ENCODE peak calls at places on chromosomes 7 and 10, in eight cellular contexts. P is left lung, E is RWPE2, R is gastrocnemius medialis, G is PC-3, X is heart right ventricle, O is IMR-90, V is upper lobe of right lung. Q is an unnamed sample. For H3K4me1 and H3K36me3, the result is how much of the 10 kb centered on the place peaks cover.

GRCh38 chr10:110779489-110779888 is 92.2 kb upstream of the PDCD4 start:
- ATAC-seq in P (no peak), E (no peak), R (no peak), G (no peak), X (no peak), O (no peak), V (no peak), Q (no peak)

GRCh38 chr10:95406651-95407280 is 116.0 kb upstream of the PDLIM1 start:
- ATAC-seq in P (peak), E (no peak), R (peak), G (peak), X (peak), O (no peak), V (peak), Q (peak)

GRCh38 chr10:78829570-78829969 is 239.2 kb upstream of the ZMIZ1 start:
- ATAC-seq in P (no peak), E (no peak), R (no peak), G (peak), X (no peak), O (peak), V (no peak), Q (no peak)

GRCh38 chr7:47940482-47941001 is 7.7 kb downstream of the PKD1L1 start:
- ATAC-seq in P (no peak), E (no peak), R (peak), G (no peak), X (peak), O (peak), V (peak), Q (peak)

GRCh38 chr7:130560972-130561371 is 69.1 kb downstream of the MEST start:
- ATAC-seq in P (peak), E (peak), R (no peak), G (peak), X (no peak), O (no peak), V (peak), Q (no peak)

GRCh38 chr10:103592186-103593021 is 98.9 kb downstream of the NEURL1 start:
- ATAC-seq in P (peak), E (peak), R (peak), G (peak), X (peak), O (peak), V (peak), Q (peak)

GRCh38 chr10:88069338-88069737 is 205.9 kb downstream of the PTEN start:
- ATAC-seq in P (no peak), E (no peak), R (no peak), G (no peak), X (no peak), O (no peak), V (no peak), Q (no peak)

GRCh38 chr7:121595949-121596692 is 200.0 kb upstream of the FAM3C start:
- ATAC-seq in P (no peak), E (no peak), R (no peak), G (no peak), X (peak), O (no peak), V (no peak), Q (no peak)

GRCh38 chr10:108465871-108466641 is 1301.5 kb upstream of the SORCS1 start:
- ATAC-seq in P (peak), E (peak), R (no peak), G (no peak), X (peak), O (peak), V (peak), Q (peak)

GRCh38 chr7:87628780-87629569 is 777 bp downstream of the RUNDC3B start:
- ATAC-seq in P (peak), E (peak), R (peak), G (peak), X (peak), O (no peak), V (peak), Q (peak)

GRCh38 chr10:102781089-102781920 is 37.6 kb downstream of the WBP1L start:
- ATAC-seq in P (peak), E (no peak), R (no peak), G (no peak), X (peak), O (no peak), V (no peak), Q (no peak)

GRCh38 chr10:93475227-93475626 is 6.9 kb downstream of the MYOF start:
- ATAC-seq in P (peak), E (no peak), R (no peak), G (no peak), X (no peak), O (no peak), V (peak), Q (no peak)

DNA sequence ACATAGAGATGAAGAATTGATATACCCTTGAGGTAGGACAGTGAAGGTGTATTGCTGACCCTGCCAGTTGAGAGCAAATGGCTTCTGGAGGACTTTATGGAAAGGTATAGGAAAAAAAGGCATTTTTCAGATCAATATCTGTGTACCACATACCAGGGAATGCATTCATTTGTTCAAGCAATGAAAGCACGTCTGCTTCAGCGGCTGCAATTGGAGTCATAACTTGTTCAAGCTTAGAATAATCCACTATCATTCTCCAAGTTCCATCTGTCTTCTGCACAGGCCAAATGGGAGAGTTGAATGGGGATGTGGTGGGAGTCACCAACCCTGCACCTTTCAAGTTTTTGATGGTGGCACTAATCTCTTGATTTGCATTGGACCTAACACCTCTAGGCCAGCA is 249.6 kb upstream of the PTER start:
- ATAC-seq in P (no peak), E (no peak), R (no peak), G (no peak), X (no peak), O (no peak), V (no peak), Q (no peak)
- H3K4me1 ChIP-seq in P (under half), E (under half), R (under half), G (under half), X (under half), O (under half), V (under half), Q (under half)

GRCh38 chr7:28123752-28124151 is 56.8 kb downstream of the JAZF1 start:
- ATAC-seq in P (no peak), E (no peak), R (no peak), G (no peak), X (no peak), O (no peak), V (no peak), Q (no peak)

GRCh38 chr7:28128608-28129007 is 52.0 kb downstream of the JAZF1 start:
- ATAC-seq in P (no peak), E (no peak), R (no peak), G (no peak), X (no peak), O (no peak), V (no peak), Q (no peak)

GRCh38 chr7:28126047-28127041 is 54.3 kb downstream of the JAZF1 start:
- ATAC-seq in P (no peak), E (no peak), R (peak), G (no peak), X (peak), O (peak), V (peak), Q (peak)

GRCh38 chr7:28124413-28124812 is 56.2 kb downstream of the JAZF1 start:
- ATAC-seq in P (no peak), E (no peak), R (no peak), G (no peak), X (no peak), O (no peak), V (no peak), Q (no peak)

GRCh38 chr7:28125381-28126046 is 55.1 kb downstream of the JAZF1 start:
- ATAC-seq in P (no peak), E (no peak), R (peak), G (no peak), X (no peak), O (peak), V (no peak), Q (peak)
- TF ChIP-seq CTCF in P (no peak), E (no peak), R (no peak), G (no peak), X (no peak), O (no peak), V (no peak), Q (no peak)

DNA sequence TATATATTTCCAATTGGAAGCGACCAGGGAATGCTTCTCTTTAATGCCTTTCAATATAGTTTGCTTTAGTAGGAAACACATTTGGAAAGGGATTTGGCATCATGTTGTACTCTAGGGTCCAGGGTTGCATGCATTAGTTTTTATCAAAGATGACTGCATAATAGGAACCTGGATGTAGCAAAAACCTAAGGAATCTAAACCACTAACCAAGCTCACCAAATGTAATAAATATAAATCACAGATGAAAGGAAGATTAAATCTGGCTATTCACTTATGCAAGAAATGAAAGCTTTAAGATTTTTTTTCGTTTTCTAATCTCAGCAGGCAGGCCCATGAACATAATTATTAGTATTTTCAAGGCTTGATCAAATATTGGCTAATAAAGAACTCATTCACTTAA is 120.0 kb downstream of the ATXN7L1 start:
- ATAC-seq in P (no peak), E (no peak), R (no peak), G (no peak), X (no peak), O (no peak), V (no peak), Q (no peak)
- H3K36me3 ChIP-seq in P (under half), E (under half), R (under half), G (under half), X (under half), O (under half), V (under half), Q (under half)

GRCh38 chr10:26714816-26715487 is 17.5 kb downstream of the PDSS1 start:
- ATAC-seq in P (no peak), E (no peak), R (no peak), G (no peak), X (no peak), O (no peak), V (no peak), Q (no peak)
- H3K4me1 ChIP-seq in P (under half), E (under half), R (under half), G (under half), X (under half), O (under half), V (under half), Q (under half)

GRCh38 chr10:65556006-65556405 is 1369.8 kb upstream of the LRRTM3 start:
- ATAC-seq in P (no peak), E (no peak), R (no peak), G (no peak), X (no peak), O (no peak), V (no peak), Q (no peak)
- TF ChIP-seq CTCF in P (no peak), E (no peak), R (no peak), G (no peak), X (no peak), O (no peak), V (no peak), Q (no peak)

GRCh38 chr7:92330835-92331438 is 85.2 kb downstream of the ANKIB1 start:
- ATAC-seq in P (no peak), E (no peak), R (no peak), G (no peak), X (no peak), O (no peak), V (no peak), Q (no peak)

GRCh38 chr7:92335574-92335973 is 89.8 kb downstream of the ANKIB1 start:
- ATAC-seq in P (no peak), E (no peak), R (no peak), G (no peak), X (no peak), O (no peak), V (no peak), Q (no peak)

GRCh38 chr7:92331508-92331907 is 85.7 kb downstream of the ANKIB1 start:
- ATAC-seq in P (no peak), E (no peak), R (no peak), G (no peak), X (no peak), O (no peak), V (no peak), Q (no peak)

DNA sequence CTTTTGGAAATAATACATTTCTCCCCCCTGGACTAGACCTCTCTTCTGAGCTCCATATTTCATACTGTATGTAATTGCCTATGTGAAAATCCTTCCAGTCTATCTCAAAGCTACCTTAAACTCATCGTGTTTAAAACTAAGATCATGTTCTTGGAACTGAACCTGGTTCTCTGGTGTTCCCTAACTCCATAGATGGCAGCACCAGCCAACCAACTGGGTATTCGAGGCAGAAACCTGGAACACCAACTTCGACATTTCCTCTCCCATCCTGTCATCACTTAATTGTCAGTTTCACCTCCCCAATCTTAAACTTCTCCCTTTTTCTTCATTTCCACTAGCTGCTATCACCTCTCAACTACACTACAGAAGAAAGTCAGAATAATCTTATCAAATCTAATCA is 87.0 kb downstream of the ANKIB1 start:
- ATAC-seq in P (no peak), E (no peak), R (no peak), G (no peak), X (no peak), O (no peak), V (no peak), Q (no peak)
- H3K36me3 ChIP-seq in P (under half), E (under half), R (under half), G (under half), X (under half), O (under half), V (under half), Q (under half)

DNA sequence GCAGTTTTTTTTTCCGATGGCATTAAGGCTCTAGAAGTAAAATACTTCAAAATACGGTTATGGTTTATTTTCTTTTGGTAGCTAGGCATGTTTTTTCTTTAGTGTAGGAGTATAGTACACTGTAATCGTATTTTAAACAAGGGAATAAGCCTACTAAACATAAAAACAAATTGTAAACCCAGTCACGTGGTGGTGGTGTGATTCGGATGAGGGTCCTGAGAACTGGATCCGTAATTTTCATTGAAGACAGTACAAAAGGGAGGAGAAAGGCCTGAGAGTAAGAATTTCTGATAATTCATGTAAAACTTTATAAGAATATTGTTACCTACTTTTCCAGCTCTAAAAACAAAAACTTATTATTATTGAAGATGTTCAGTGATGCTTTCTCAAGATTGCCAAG is 724 bp upstream of the PBLD start:
- ATAC-seq in P (no peak), E (no peak), R (no peak), G (no peak), X (no peak), O (no peak), V (no peak), Q (no peak)
- H3K4me1 ChIP-seq in P (under half), E (under half), R (half or more), G (under half), X (half or more), O (under half), V (half or more), Q (under half)

GRCh38 chr7:11648104-11648503 is 183.9 kb downstream of the THSD7A start:
- ATAC-seq in P (no peak), E (no peak), R (no peak), G (no peak), X (peak), O (no peak), V (no peak), Q (no peak)
- TF ChIP-seq CTCF in P (no peak), E (no peak), R (no peak), G (no peak), X (no peak), O (no peak), V (no peak), Q (no peak)

GRCh38 chr10:844552-844951 is 87.0 kb downstream of the LARP4B start:
- ATAC-seq in P (peak), E (no peak), R (no peak), G (no peak), X (no peak), O (no peak), V (peak), Q (no peak)

GRCh38 chr10:842795-843194 is 88.7 kb downstream of the LARP4B start:
- ATAC-seq in P (no peak), E (no peak), R (no peak), G (no peak), X (no peak), O (no peak), V (no peak), Q (no peak)

GRCh38 chr10:845526-845925 is 86.0 kb downstream of the LARP4B start:
- ATAC-seq in P (no peak), E (no peak), R (no peak), G (no peak), X (no peak), O (peak), V (no peak), Q (no peak)

GRCh38 chr10:841535-841934 is 90.0 kb downstream of the LARP4B start:
- ATAC-seq in P (no peak), E (no peak), R (no peak), G (no peak), X (no peak), O (no peak), V (no peak), Q (no peak)

GRCh38 chr10:843703-844102 is 87.8 kb downstream of the LARP4B start:
- ATAC-seq in P (no peak), E (no peak), R (no peak), G (no peak), X (no peak), O (no peak), V (no peak), Q (no peak)
- H3K36me3 ChIP-seq in P (under half), E (half or more), R (under half), G (under half), X (half or more), O (under half), V (half or more), Q (under half)

Q was measured in gastroesophageal sphincter.